ENCODE peak calls at places on chromosomes 6 and 20, in seven cellular contexts. One of them, this sample, is unnamed.

GRCh38 chr20:22762576-22763256 is 178.3 kb upstream of the FOXA2 start:
- DNase-seq in CD8-positive, alpha-beta T cell: no peak
- DNase-seq in AG10803: no peak
- DNase-seq in WERI-Rb-1: no peak
- DNase-seq in neural progenitor cell: no peak
- DNase-seq in cardiac muscle cell: no peak
- DNase-seq in spleen: no peak
- DNase-seq in this sample: no peak

GRCh38 chr6:112502348-112503130 is 155.4 kb downstream of the RFPL4B start:
- DNase-seq in spleen: no peak
- DNase-seq in AG10803: peak
- DNase-seq in cardiac muscle cell: no peak
- DNase-seq in WERI-Rb-1: no peak
- DNase-seq in CD8-positive, alpha-beta T cell: no peak
- DNase-seq in neural progenitor cell: peak
- DNase-seq in this sample: no peak

GRCh38 chr6:21905531-21905930 is 312.0 kb downstream of the SOX4 start:
- DNase-seq in AG10803: no peak
- DNase-seq in cardiac muscle cell: no peak
- DNase-seq in neural progenitor cell: no peak
- DNase-seq in spleen: no peak
- DNase-seq in WERI-Rb-1: no peak
- DNase-seq in CD8-positive, alpha-beta T cell: no peak
- DNase-seq in this sample: no peak

GRCh38 chr6:127381384-127381783 is 38.0 kb upstream of the ECHDC1 start:
- DNase-seq in CD8-positive, alpha-beta T cell: no peak
- DNase-seq in neural progenitor cell: no peak
- DNase-seq in AG10803: no peak
- DNase-seq in spleen: no peak
- DNase-seq in WERI-Rb-1: no peak
- DNase-seq in cardiac muscle cell: no peak
- DNase-seq in this sample: no peak

GRCh38 chr6:153976921-153977693 is 61.9 kb upstream of the OPRM1 start:
- DNase-seq in neural progenitor cell: no peak
- DNase-seq in WERI-Rb-1: no peak
- DNase-seq in cardiac muscle cell: no peak
- DNase-seq in spleen: no peak
- DNase-seq in AG10803: peak
- DNase-seq in CD8-positive, alpha-beta T cell: no peak
- DNase-seq in this sample: peak

GRCh38 chr6:121260651-121261102 is 73.6 kb downstream of the TBC1D32 start:
- DNase-seq in AG10803: peak
- DNase-seq in cardiac muscle cell: no peak
- DNase-seq in WERI-Rb-1: no peak
- DNase-seq in CD8-positive, alpha-beta T cell: no peak
- DNase-seq in spleen: peak
- DNase-seq in neural progenitor cell: no peak
- DNase-seq in this sample: peak

GRCh38 chr6:100138346-100139022 is 144.5 kb upstream of the MCHR2 start:
- DNase-seq in AG10803: no peak
- DNase-seq in cardiac muscle cell: no peak
- DNase-seq in spleen: no peak
- DNase-seq in neural progenitor cell: no peak
- DNase-seq in WERI-Rb-1: no peak
- DNase-seq in CD8-positive, alpha-beta T cell: no peak
- DNase-seq in this sample: no peak

GRCh38 chr20:36468149-36469000 is 72.9 kb upstream of the MYL9 start:
- DNase-seq in CD8-positive, alpha-beta T cell: no peak
- DNase-seq in AG10803: no peak
- DNase-seq in WERI-Rb-1: peak
- DNase-seq in neural progenitor cell: no peak
- DNase-seq in spleen: no peak
- DNase-seq in cardiac muscle cell: no peak
- DNase-seq in this sample: peak

GRCh38 chr6:52728394-52728793 is 34.9 kb downstream of the GSTA2 start:
- DNase-seq in WERI-Rb-1: no peak
- DNase-seq in neural progenitor cell: no peak
- DNase-seq in cardiac muscle cell: no peak
- DNase-seq in spleen: no peak
- DNase-seq in CD8-positive, alpha-beta T cell: no peak
- DNase-seq in AG10803: peak
- DNase-seq in this sample: no peak

GRCh38 chr20:12511499-12511898 is 497.3 kb upstream of the SPTLC3 start:
- DNase-seq in neural progenitor cell: no peak
- DNase-seq in AG10803: no peak
- DNase-seq in cardiac muscle cell: no peak
- DNase-seq in WERI-Rb-1: no peak
- DNase-seq in CD8-positive, alpha-beta T cell: no peak
- DNase-seq in spleen: no peak
- DNase-seq in this sample: no peak

GRCh38 chr6:45667265-45667664 is 289.5 kb upstream of the SUPT3H start:
- DNase-seq in spleen: no peak
- DNase-seq in cardiac muscle cell: no peak
- DNase-seq in CD8-positive, alpha-beta T cell: no peak
- DNase-seq in neural progenitor cell: peak
- DNase-seq in WERI-Rb-1: no peak
- DNase-seq in AG10803: no peak
- DNase-seq in this sample: no peak

GRCh38 chr20:38779247-38780097 is 26.0 kb upstream of the PPP1R16B start:
- DNase-seq in WERI-Rb-1: no peak
- DNase-seq in cardiac muscle cell: peak
- DNase-seq in neural progenitor cell: peak
- DNase-seq in CD8-positive, alpha-beta T cell: no peak
- DNase-seq in spleen: no peak
- DNase-seq in AG10803: no peak
- DNase-seq in this sample: no peak

GRCh38 chr6:42744351-42744890 is 1.5 kb downstream of the TBCC start:
- DNase-seq in neural progenitor cell: no peak
- DNase-seq in spleen: no peak
- DNase-seq in AG10803: no peak
- DNase-seq in cardiac muscle cell: no peak
- DNase-seq in WERI-Rb-1: peak
- DNase-seq in CD8-positive, alpha-beta T cell: no peak
- DNase-seq in this sample: no peak
- TF ChIP-seq CTCF in neural progenitor cell: no peak
- TF ChIP-seq CTCF in spleen: no peak
- TF ChIP-seq CTCF in AG10803: no peak
- TF ChIP-seq CTCF in cardiac muscle cell: no peak
- TF ChIP-seq CTCF in WERI-Rb-1: peak
- TF ChIP-seq CTCF in CD8-positive, alpha-beta T cell: no peak
- TF ChIP-seq CTCF in this sample: peak

GRCh38 chr6:28543671-28544131 is 18.0 kb downstream of the GPX5 start:
- DNase-seq in AG10803: no peak
- DNase-seq in WERI-Rb-1: no peak
- DNase-seq in cardiac muscle cell: peak
- DNase-seq in spleen: no peak
- DNase-seq in CD8-positive, alpha-beta T cell: peak
- DNase-seq in neural progenitor cell: peak
- DNase-seq in this sample: no peak

GRCh38 chr6:28544211-28544610 is 18.5 kb downstream of the GPX5 start:
- DNase-seq in neural progenitor cell: peak
- DNase-seq in CD8-positive, alpha-beta T cell: no peak
- DNase-seq in WERI-Rb-1: no peak
- DNase-seq in spleen: no peak
- DNase-seq in AG10803: no peak
- DNase-seq in cardiac muscle cell: no peak
- DNase-seq in this sample: no peak

GRCh38 chr6:28541996-28542395 is 16.3 kb downstream of the GPX5 start:
- DNase-seq in CD8-positive, alpha-beta T cell: no peak
- DNase-seq in AG10803: no peak
- DNase-seq in cardiac muscle cell: no peak
- DNase-seq in neural progenitor cell: no peak
- DNase-seq in spleen: no peak
- DNase-seq in WERI-Rb-1: no peak
- DNase-seq in this sample: no peak

GRCh38 chr6:28545955-28546354 is 20.3 kb downstream of the GPX5 start:
- DNase-seq in WERI-Rb-1: no peak
- DNase-seq in AG10803: no peak
- DNase-seq in CD8-positive, alpha-beta T cell: no peak
- DNase-seq in neural progenitor cell: no peak
- DNase-seq in cardiac muscle cell: no peak
- DNase-seq in spleen: no peak
- DNase-seq in this sample: no peak

GRCh38 chr6:28542440-28543293 is 17.0 kb downstream of the GPX5 start:
- DNase-seq in neural progenitor cell: peak
- DNase-seq in CD8-positive, alpha-beta T cell: peak
- DNase-seq in spleen: no peak
- DNase-seq in WERI-Rb-1: peak
- DNase-seq in cardiac muscle cell: peak
- DNase-seq in AG10803: peak
- DNase-seq in this sample: peak
- TF ChIP-seq CTCF in neural progenitor cell: peak
- TF ChIP-seq CTCF in CD8-positive, alpha-beta T cell: no peak
- TF ChIP-seq CTCF in spleen: no peak
- TF ChIP-seq CTCF in WERI-Rb-1: peak
- TF ChIP-seq CTCF in cardiac muscle cell: peak
- TF ChIP-seq CTCF in AG10803: peak
- TF ChIP-seq CTCF in this sample: peak

GRCh38 chr6:12200025-12200424 is 90.1 kb upstream of the EDN1 start:
- DNase-seq in spleen: no peak
- DNase-seq in AG10803: no peak
- DNase-seq in WERI-Rb-1: no peak
- DNase-seq in cardiac muscle cell: no peak
- DNase-seq in CD8-positive, alpha-beta T cell: no peak
- DNase-seq in neural progenitor cell: no peak
- DNase-seq in this sample: no peak
- TF ChIP-seq CTCF in spleen: no peak
- TF ChIP-seq CTCF in AG10803: no peak
- TF ChIP-seq CTCF in WERI-Rb-1: no peak
- TF ChIP-seq CTCF in cardiac muscle cell: no peak
- TF ChIP-seq CTCF in CD8-positive, alpha-beta T cell: no peak
- TF ChIP-seq CTCF in neural progenitor cell: no peak
- TF ChIP-seq CTCF in this sample: no peak

DNA sequence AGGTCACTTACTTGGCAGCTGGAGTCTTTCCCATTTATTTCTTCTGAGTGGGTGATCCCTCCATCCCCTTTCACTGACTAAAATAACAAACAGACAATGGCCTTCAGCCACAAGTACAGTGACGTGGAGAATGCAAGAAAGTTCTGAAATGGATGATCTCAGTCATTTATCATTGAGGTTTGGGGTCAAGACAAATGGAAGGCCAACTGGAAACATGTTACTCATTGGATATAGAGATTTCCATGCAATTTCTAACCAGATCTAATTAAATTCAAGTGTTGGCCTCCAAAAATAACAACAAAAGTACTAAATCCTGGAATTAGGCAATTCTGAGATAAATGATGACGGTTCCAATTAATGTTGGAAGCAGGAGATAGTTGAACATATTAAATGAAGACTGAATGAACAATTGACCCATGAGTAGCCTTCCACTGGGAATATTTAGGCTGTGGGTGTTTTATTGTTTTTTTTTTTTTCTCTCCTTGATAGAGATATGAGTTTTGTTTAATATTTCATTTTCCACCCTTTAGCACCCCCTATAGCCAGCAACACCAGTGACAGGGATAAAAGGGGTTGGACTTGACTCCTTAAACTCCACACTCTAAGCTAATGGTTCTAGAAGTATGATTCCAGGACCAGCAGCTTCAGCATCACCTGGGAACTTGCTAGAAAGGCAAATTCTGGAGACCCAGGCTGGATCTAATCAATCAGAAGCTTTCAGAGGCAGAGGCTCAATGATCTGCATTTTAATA is 112.8 kb downstream of the BCAS1 start:
- DNase-seq in WERI-Rb-1: no peak
- DNase-seq in cardiac muscle cell: no peak
- DNase-seq in spleen: no peak
- DNase-seq in neural progenitor cell: no peak
- DNase-seq in AG10803: peak
- DNase-seq in CD8-positive, alpha-beta T cell: no peak
- DNase-seq in this sample: no peak
- TF ChIP-seq CTCF in WERI-Rb-1: no peak
- TF ChIP-seq CTCF in cardiac muscle cell: peak
- TF ChIP-seq CTCF in spleen: no peak
- TF ChIP-seq CTCF in neural progenitor cell: no peak
- TF ChIP-seq CTCF in AG10803: peak
- TF ChIP-seq CTCF in CD8-positive, alpha-beta T cell: no peak
- TF ChIP-seq CTCF in this sample: peak

GRCh38 chr20:20814685-20815084 is 102.2 kb upstream of the RALGAPA2 start:
- DNase-seq in AG10803: no peak
- DNase-seq in WERI-Rb-1: peak
- DNase-seq in cardiac muscle cell: no peak
- DNase-seq in neural progenitor cell: peak
- DNase-seq in spleen: no peak
- DNase-seq in CD8-positive, alpha-beta T cell: no peak
- DNase-seq in this sample: no peak
- TF ChIP-seq CTCF in AG10803: no peak
- TF ChIP-seq CTCF in WERI-Rb-1: peak
- TF ChIP-seq CTCF in cardiac muscle cell: no peak
- TF ChIP-seq CTCF in neural progenitor cell: no peak
- TF ChIP-seq CTCF in spleen: no peak
- TF ChIP-seq CTCF in CD8-positive, alpha-beta T cell: no peak
- TF ChIP-seq CTCF in this sample: no peak

DNA sequence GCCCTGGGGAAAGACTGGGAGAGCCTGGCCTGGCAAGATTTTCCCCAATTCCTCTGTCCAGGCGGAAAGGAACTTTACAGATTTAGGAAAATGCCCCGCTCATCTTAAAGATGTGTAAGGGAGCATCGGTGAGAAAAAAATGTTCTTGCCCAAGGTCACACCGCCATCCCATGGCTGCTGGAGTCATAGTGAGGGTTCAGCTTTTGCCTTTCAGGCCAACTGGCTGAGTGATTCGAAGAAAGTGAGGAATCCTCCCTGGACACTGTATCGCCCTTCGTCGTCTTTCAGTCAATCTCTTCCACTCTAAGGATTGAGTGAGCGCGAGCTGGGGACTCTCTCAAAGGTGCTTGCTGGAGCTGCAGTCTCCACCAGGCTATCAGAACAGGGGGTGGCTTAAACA is 1.4 kb downstream of the WFDC2 start:
- DNase-seq in spleen: no peak
- DNase-seq in neural progenitor cell: peak
- DNase-seq in cardiac muscle cell: peak
- DNase-seq in AG10803: no peak
- DNase-seq in CD8-positive, alpha-beta T cell: no peak
- DNase-seq in WERI-Rb-1: no peak
- DNase-seq in this sample: no peak
- TF ChIP-seq CTCF in spleen: no peak
- TF ChIP-seq CTCF in neural progenitor cell: peak
- TF ChIP-seq CTCF in cardiac muscle cell: peak
- TF ChIP-seq CTCF in AG10803: peak
- TF ChIP-seq CTCF in CD8-positive, alpha-beta T cell: no peak
- TF ChIP-seq CTCF in WERI-Rb-1: no peak
- TF ChIP-seq CTCF in this sample: peak

GRCh38 chr20:19778404-19778803 is 20.3 kb downstream of the RIN2 start:
- DNase-seq in spleen: no peak
- DNase-seq in AG10803: no peak
- DNase-seq in WERI-Rb-1: no peak
- DNase-seq in CD8-positive, alpha-beta T cell: no peak
- DNase-seq in neural progenitor cell: no peak
- DNase-seq in cardiac muscle cell: no peak
- DNase-seq in this sample: no peak
- TF ChIP-seq CTCF in spleen: no peak
- TF ChIP-seq CTCF in AG10803: no peak
- TF ChIP-seq CTCF in WERI-Rb-1: no peak
- TF ChIP-seq CTCF in CD8-positive, alpha-beta T cell: no peak
- TF ChIP-seq CTCF in neural progenitor cell: no peak
- TF ChIP-seq CTCF in cardiac muscle cell: no peak
- TF ChIP-seq CTCF in this sample: no peak